ENCODE peak calls at places on chromosomes 1 and 21, in six cellular contexts. Q is mucosa of gallbladder; N is AG09309; P is activated CD8-positive, alpha-beta T cell treated with anti-CD3 and anti-CD28 coated beads for 36 hours; T is AG10803; Y is LoVo. H is an unnamed sample.

GRCh38 chr21:31670065-31670464 is 10.6 kb downstream of the SOD1 start:
- DNase-seq in Q (no peak), N (no peak), P (no peak), T (peak; percentile 38), Y (no peak), H (no peak)

GRCh38 chr21:37496972-37497371 is 130.4 kb downstream of the DYRK1A start:
- DNase-seq in Q (no peak), N (no peak), P (peak; percentile 30), T (peak; percentile 13), Y (no peak), H (no peak)

GRCh38 chr1:229841230-229841629 is 215.2 kb downstream of the URB2 start:
- DNase-seq in Q (no peak), N (no peak), P (no peak), T (no peak), Y (no peak), H (no peak)

GRCh38 chr1:154463512-154463990 is 38.5 kb upstream of the TDRD10 start:
- DNase-seq in Q (peak; percentile 22), N (no peak), P (peak; percentile 78), T (peak; percentile 24), Y (no peak), H (no peak)

GRCh38 chr1:155008015-155008941 is 5.7 kb downstream of the ZBTB7B start:
- DNase-seq in Q (no peak), N (no peak), P (no peak), T (no peak), Y (no peak), H (peak; percentile 81)

GRCh38 chr1:81681570-81681969 is 119.2 kb upstream of the ADGRL2 start:
- DNase-seq in Q (no peak), N (no peak), P (no peak), T (peak; percentile 62), Y (peak; percentile 14), H (no peak)

GRCh38 chr1:160006312-160006940 is 25.4 kb downstream of the PIGM start:
- DNase-seq in Q (peak; percentile 69), N (peak; percentile 25), P (peak; percentile 87), T (peak; percentile 64), Y (peak; percentile 74), H (peak; percentile 87)

GRCh38 chr1:214717323-214717722 is 114.3 kb downstream of the CENPF start:
- DNase-seq in Q (no peak), N (no peak), P (no peak), T (no peak), Y (no peak), H (no peak)

GRCh38 chr1:206484901-206485300 is 14.6 kb downstream of the IKBKE start:
- DNase-seq in Q (no peak), N (no peak), P (no peak), T (no peak), Y (no peak), H (no peak)

GRCh38 chr1:97925982-97926708 is 5.3 kb upstream of the DPYD start:
- DNase-seq in Q (no peak), N (no peak), P (no peak), T (no peak), Y (no peak), H (no peak)

H was measured in left colon.